ENCODE peak calls at places on chromosomes 6 and 20, in five cellular contexts. E, Y, S, A and M are unnamed samples.

GRCh38 chr20:50913976-50914375 is 17.3 kb downstream of the ADNP start:
- DNase-seq in E (no peak), Y (no peak), S (no peak), A (peak; percentile 51), M (no peak)

GRCh38 chr6:66068907-66069306 is 361.9 kb upstream of the EYS start:
- DNase-seq in E (no peak), Y (no peak), S (no peak), A (no peak), M (no peak)

GRCh38 chr20:42734660-42735368 is 454.9 kb downstream of the PTPRT start:
- DNase-seq in E (no peak), Y (no peak), S (no peak), A (no peak), M (no peak)

GRCh38 chr20:44188752-44189151 is 1.8 kb upstream of the JPH2 start:
- DNase-seq in E (no peak), Y (no peak), S (no peak), A (no peak), M (no peak)

GRCh38 chr6:98971303-98971702 is 23.6 kb upstream of the FBXL4 start:
- DNase-seq in E (no peak), Y (no peak), S (no peak), A (no peak), M (no peak)

GRCh38 chr6:56838016-56838555 is 116.8 kb upstream of the BEND6 start:
- DNase-seq in E (no peak), Y (no peak), S (no peak), A (no peak), M (no peak)

GRCh38 chr20:51354191-51354768 is 188.2 kb downstream of the NFATC2 start:
- DNase-seq in E (no peak), Y (no peak), S (no peak), A (no peak), M (no peak)

GRCh38 chr6:149212202-149212601 is 105.3 kb upstream of the TAB2 start:
- DNase-seq in E (no peak), Y (no peak), S (no peak), A (no peak), M (no peak)

GRCh38 chr20:61925555-61926252 is 140.0 kb downstream of the TAF4 start:
- DNase-seq in E (no peak), Y (no peak), S (no peak), A (peak; percentile 6), M (no peak)

GRCh38 chr20:58969439-58969838 is 11.6 kb upstream of the NELFCD start:
- DNase-seq in E (no peak), Y (no peak), S (no peak), A (no peak), M (no peak)

GRCh38 chr6:67000121-67000520 is 1293.1 kb upstream of the EYS start:
- DNase-seq in E (no peak), Y (no peak), S (no peak), A (no peak), M (no peak)

GRCh38 chr6:110089323-110089722 is 90.1 kb downstream of the WASF1 start:
- DNase-seq in E (no peak), Y (no peak), S (no peak), A (no peak), M (no peak)

GRCh38 chr6:42313941-42314570 is 96.4 kb upstream of the MRPS10 start:
- DNase-seq in E (no peak), Y (no peak), S (no peak), A (peak; percentile 79), M (no peak)